ENCODE peak calls at places on chromosomes 6 and 20, in four cellular contexts. H is K562, T is endothelial cell of umbilical vein, O is ascending aorta. I is an unnamed sample.

GRCh38 chr6:159836294-159837140 is 36.4 kb downstream of the PNLDC1 start:
- DNase-seq in H (no peak), T (no peak), O (peak; percentile 84), I (no peak)

GRCh38 chr20:11305406-11305805 is 612.3 kb upstream of the BTBD3 start:
- DNase-seq in H (no peak), T (peak; percentile 28), O (no peak), I (no peak)

GRCh38 chr6:169254456-169255316 is 1.0 kb upstream of the THBS2 start:
- DNase-seq in H (no peak), T (no peak), O (no peak), I (no peak)

GRCh38 chr6:111715321-111715720 is 109.6 kb upstream of the TRAF3IP2 start:
- DNase-seq in H (no peak), T (no peak), O (peak; percentile 54), I (no peak)

GRCh38 chr6:7650876-7651275 is 60.9 kb downstream of the SNRNP48 start:
- DNase-seq in H (no peak), T (no peak), O (no peak), I (no peak)

GRCh38 chr20:23265226-23265625 is 85.4 kb upstream of the NXT1 start:
- DNase-seq in H (no peak), T (no peak), O (no peak), I (no peak)

GRCh38 chr6:129100164-129100563 is 217.2 kb downstream of the LAMA2 start:
- DNase-seq in H (no peak), T (no peak), O (no peak), I (no peak)

GRCh38 chr6:148884461-148884860 is 137.6 kb downstream of the UST start:
- DNase-seq in H (no peak), T (no peak), O (no peak), I (no peak)

GRCh38 chr6:139640911-139641310 is 266.5 kb upstream of the CITED2 start:
- DNase-seq in H (no peak), T (no peak), O (no peak), I (no peak)

GRCh38 chr20:23727016-23727415 is 23.7 kb downstream of the CST1 start:
- DNase-seq in H (no peak), T (no peak), O (no peak), I (no peak)

GRCh38 chr6:42820509-42821340 is 38.9 kb downstream of the BICRAL start:
- DNase-seq in H (no peak), T (no peak), O (peak; percentile 67), I (no peak)

GRCh38 chr6:82246802-82247633 is 526 bp downstream of the IBTK start:
- DNase-seq in H (peak; percentile 73), T (peak; percentile 73), O (peak; percentile 80), I (peak; percentile 77)

GRCh38 chr6:132969188-132969587 is 154.8 kb downstream of the RPS12 start:
- DNase-seq in H (no peak), T (peak; percentile 7), O (no peak), I (no peak)

GRCh38 chr6:159899994-159900745 is 9.4 kb downstream of the MAS1 start:
- DNase-seq in H (no peak), T (no peak), O (no peak), I (peak; percentile 23)

GRCh38 chr20:44203161-44203560 is 7.4 kb downstream of the OSER1 start:
- DNase-seq in H (no peak), T (no peak), O (no peak), I (no peak)

GRCh38 chr6:8579372-8579771 is 144.0 kb upstream of the SLC35B3 start:
- DNase-seq in H (no peak), T (no peak), O (no peak), I (no peak)

GRCh38 chr20:5844063-5844681 is 94.0 kb downstream of the SHLD1 start:
- DNase-seq in H (no peak), T (no peak), O (no peak), I (no peak)

GRCh38 chr6:10403385-10404106 is 11.3 kb downstream of the TFAP2A start:
- DNase-seq in H (peak; percentile 42), T (no peak), O (no peak), I (no peak)

GRCh38 chr6:2216794-2217383 is 28.5 kb downstream of the GMDS start:
- DNase-seq in H (no peak), T (no peak), O (no peak), I (no peak)

GRCh38 chr20:51910202-51911050 is 108.1 kb upstream of the SALL4 start:
- DNase-seq in H (no peak), T (peak; percentile 49), O (no peak), I (peak; percentile 80)

GRCh38 chr20:43689165-43689564 is 22.3 kb downstream of the MYBL2 start:
- DNase-seq in H (no peak), T (no peak), O (no peak), I (no peak)

GRCh38 chr6:35248300-35248699 is 11.2 kb upstream of the ZNF76 start:
- DNase-seq in H (peak; percentile 50), T (no peak), O (no peak), I (no peak)

GRCh38 chr6:32171234-32171633 is 4.7 kb downstream of the AGPAT1 start:
- DNase-seq in H (no peak), T (no peak), O (no peak), I (no peak)

GRCh38 chr20:51446656-51447055 is 95.9 kb downstream of the NFATC2 start:
- DNase-seq in H (peak; percentile 59), T (peak; percentile 92), O (peak; percentile 78), I (peak; percentile 87)

GRCh38 chr6:163533443-163533842 is 118.9 kb downstream of the QKI start:
- DNase-seq in H (no peak), T (peak; percentile 54), O (no peak), I (peak; percentile 17)

GRCh38 chr20:25054995-25055629 is 2.8 kb downstream of the ACSS1 start:
- DNase-seq in H (no peak), T (no peak), O (peak; percentile 43), I (peak; percentile 9)

GRCh38 chr6:166786704-166787293 is 159.7 kb upstream of the RPS6KA2 start:
- DNase-seq in H (peak; percentile 62), T (peak; percentile 61), O (no peak), I (peak; percentile 65)

GRCh38 chr6:137389150-137389664 is 105.0 kb downstream of the OLIG3 start:
- DNase-seq in H (peak; percentile 10), T (no peak), O (no peak), I (no peak)

GRCh38 chr20:35561671-35562070 is 19.8 kb downstream of the ERGIC3 start:
- DNase-seq in H (peak; percentile 42), T (no peak), O (no peak), I (peak; percentile 37)

GRCh38 chr20:34984756-34985261 is 29.1 kb downstream of the MYH7B start:
- DNase-seq in H (no peak), T (no peak), O (no peak), I (no peak)

GRCh38 chr20:34129518-34130162 is 17.6 kb upstream of the EIF2S2 start:
- DNase-seq in H (peak; percentile 73), T (peak; percentile 78), O (peak; percentile 74), I (peak; percentile 83)

GRCh38 chr6:4021862-4022715 is 56.8 kb downstream of the FAM217A start:
- DNase-seq in H (peak; percentile 19), T (peak; percentile 35), O (no peak), I (no peak)

GRCh38 chr20:17481661-17482060 is 49.5 kb downstream of the BFSP1 start:
- DNase-seq in H (no peak), T (no peak), O (no peak), I (no peak)

DNA sequence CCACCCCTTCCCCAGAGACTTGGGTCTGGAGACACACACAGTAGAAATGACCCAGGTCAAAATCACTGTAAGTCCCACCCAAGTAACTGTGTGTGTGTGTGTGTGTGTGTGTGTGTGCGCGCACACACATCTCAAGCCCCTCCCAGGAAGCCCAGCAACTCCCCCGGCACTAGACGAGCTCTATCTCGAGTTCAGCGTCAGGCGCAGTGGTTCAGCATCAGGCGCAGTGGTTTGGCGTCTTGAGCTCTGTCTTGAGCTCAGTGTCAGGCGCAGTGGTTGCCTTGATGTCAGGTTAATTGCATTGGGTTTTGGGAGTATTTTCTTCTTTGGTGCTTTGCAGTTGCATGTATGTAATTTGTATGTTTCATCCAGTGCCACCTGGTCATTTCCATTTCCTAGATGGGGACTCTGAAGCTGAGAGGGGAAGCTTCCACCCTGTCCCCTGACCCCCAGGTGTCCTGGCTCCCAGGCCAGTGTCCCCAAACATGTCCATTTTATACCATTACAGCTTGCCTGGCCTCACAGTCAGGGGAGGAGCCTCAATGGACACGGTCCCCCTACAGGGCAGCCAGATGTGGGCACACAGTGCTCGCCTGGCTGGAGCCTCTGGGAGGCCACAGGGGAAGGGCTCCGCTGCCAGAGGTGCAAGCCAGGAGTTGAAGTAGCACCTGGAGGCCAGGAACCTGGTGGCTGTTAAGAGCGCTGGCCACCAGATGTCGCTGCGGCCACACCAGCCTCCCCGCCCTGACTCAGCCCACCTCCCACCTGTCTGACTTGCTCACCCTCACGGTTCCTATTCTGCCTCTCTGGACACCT is 107.8 kb downstream of the SULF2 start:
- DNase-seq in H (peak; percentile 74), T (peak; percentile 43), O (no peak), I (peak; percentile 93)
- TF ChIP-seq CTCF in H (peak; percentile 91), T (peak; percentile 92), O (peak; percentile 55), I (peak; percentile 99)

DNA sequence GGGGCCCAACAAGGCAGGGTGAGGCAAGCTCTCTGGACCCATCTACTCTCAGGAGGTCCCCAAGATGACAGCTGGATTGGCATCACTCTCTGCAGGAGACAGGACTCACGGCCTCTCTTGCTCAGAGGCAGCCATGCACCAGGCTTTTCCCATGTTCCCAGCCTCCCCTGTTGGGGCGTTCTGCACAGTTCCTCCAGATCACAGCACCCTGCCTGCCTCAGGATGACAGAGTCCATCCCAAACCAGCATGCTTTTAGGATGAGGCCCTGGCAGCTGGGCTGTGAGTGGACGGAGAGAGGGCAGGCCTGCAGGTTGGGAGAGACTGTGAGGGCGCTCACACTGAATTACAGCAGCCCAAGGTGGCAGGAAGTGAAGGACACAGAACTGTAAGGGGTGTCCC is 143.2 kb upstream of the MLN start:
- DNase-seq in H (no peak), T (no peak), O (peak; percentile 49), I (no peak)
- H3K27me3 ChIP-seq in H (peaks cover 90% of the 10 kb centered on the region), T (peaks cover 11% of the 10 kb centered on the region), O (no peaks in the 10 kb centered on the region), I (peaks cover 1% of the 10 kb centered on the region)

DNA sequence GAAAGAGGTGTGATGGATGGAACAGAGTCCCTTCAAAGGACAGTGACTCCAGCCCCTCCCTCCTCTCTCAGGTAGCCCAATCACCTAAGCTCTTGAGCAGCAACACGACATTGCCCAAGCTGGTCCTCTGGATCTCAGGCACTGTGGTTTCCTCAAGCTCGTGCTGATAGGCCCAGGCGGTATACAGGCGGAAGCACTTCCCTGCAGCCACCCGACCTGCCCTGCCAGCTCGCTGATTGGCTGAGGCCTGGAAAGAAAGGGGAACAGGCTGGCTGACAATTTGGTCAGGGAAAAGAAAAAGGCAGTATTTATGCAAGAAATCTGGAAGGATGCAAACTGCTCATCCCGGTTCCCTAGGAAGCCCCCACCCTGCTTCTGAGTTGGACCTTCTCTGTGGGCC is 9.6 kb downstream of the C6orf136 start:
- DNase-seq in H (no peak), T (no peak), O (no peak), I (no peak)
- H3K36me3 ChIP-seq in H (peaks cover 87% of the 10 kb centered on the region), T (peaks cover 23% of the 10 kb centered on the region), O (peaks cover 84% of the 10 kb centered on the region), I (peaks cover 2% of the 10 kb centered on the region)

GRCh38 chr20:39103305-39103704 is 141.2 kb downstream of the DHX35 start:
- DNase-seq in H (no peak), T (no peak), O (no peak), I (no peak)

GRCh38 chr20:39106791-39107190 is 144.6 kb downstream of the DHX35 start:
- DNase-seq in H (no peak), T (no peak), O (no peak), I (no peak)

GRCh38 chr20:39105551-39105950 is 143.4 kb downstream of the DHX35 start:
- DNase-seq in H (peak; percentile 25), T (no peak), O (no peak), I (no peak)

GRCh38 chr20:39107741-39108140 is 145.6 kb downstream of the DHX35 start:
- DNase-seq in H (no peak), T (no peak), O (no peak), I (no peak)

GRCh38 chr20:39103732-39104131 is 141.6 kb downstream of the DHX35 start:
- DNase-seq in H (no peak), T (no peak), O (no peak), I (no peak)
- TF ChIP-seq CTCF in H (peak; percentile 17), T (no peak), O (no peak), I (no peak)